ENCODE peak calls at places on chromosomes 1 and 21, in eight cellular contexts. H is esophagus squamous epithelium; U is adrenal gland; N is GM04503; F is cardiac muscle cell; I is stimulated activated CD8-positive, alpha-beta memory T cell treated with anti-CD3 and anti-CD28 coated beads, Interleukin-2, amount 100 ng/mL, for 48 hours; S is NCI-H1694; R is Caki2. X is an unnamed sample.

GRCh38 chr1:47875831-47876586 is 121.2 kb downstream of the TRABD2B start:
- DNase-seq in H (no peak), U (no peak), N (no peak), F (peak), I (no peak), S (no peak), R (peak), X (peak)

GRCh38 chr1:12472798-12473551 is 145.0 kb downstream of the DHRS3 start:
- DNase-seq in H (no peak), U (no peak), N (no peak), F (peak), I (peak), S (no peak), R (no peak), X (no peak)

GRCh38 chr1:180586671-180587155 is 27.9 kb downstream of the OVAAL start:
- DNase-seq in H (no peak), U (peak), N (no peak), F (no peak), I (no peak), S (no peak), R (peak), X (peak)

GRCh38 chr21:45347712-45348477 is 57.1 kb upstream of the COL18A1 start:
- DNase-seq in H (no peak), U (no peak), N (no peak), F (no peak), I (no peak), S (no peak), R (no peak), X (no peak)

GRCh38 chr1:212860713-212861581 is 2.9 kb downstream of the FLVCR1 start:
- DNase-seq in H (no peak), U (no peak), N (no peak), F (peak), I (no peak), S (no peak), R (no peak), X (no peak)

GRCh38 chr1:53145051-53145600 is 2.7 kb upstream of the SLC1A7 start:
- DNase-seq in H (no peak), U (no peak), N (no peak), F (no peak), I (no peak), S (no peak), R (no peak), X (no peak)

GRCh38 chr1:22320703-22321344 is 130.8 kb upstream of the ZBTB40 start:
- DNase-seq in H (no peak), U (no peak), N (no peak), F (no peak), I (no peak), S (no peak), R (no peak), X (no peak)

GRCh38 chr1:10965621-10966226 is 46.7 kb upstream of the TARDBP start:
- DNase-seq in H (no peak), U (peak), N (no peak), F (no peak), I (peak), S (no peak), R (no peak), X (no peak)

GRCh38 chr1:29513357-29513756 is 277.0 kb downstream of the PTPRU start:
- DNase-seq in H (no peak), U (peak), N (peak), F (peak), I (no peak), S (peak), R (peak), X (peak)

GRCh38 chr1:156406229-156406628 is 37.2 kb downstream of the RHBG start:
- DNase-seq in H (no peak), U (no peak), N (no peak), F (no peak), I (no peak), S (peak), R (no peak), X (no peak)

GRCh38 chr1:18886003-18886335 is 16.4 kb downstream of the ALDH4A1 start:
- DNase-seq in H (no peak), U (peak), N (peak), F (no peak), I (no peak), S (no peak), R (no peak), X (peak)

GRCh38 chr1:172779501-172779900 is 120.6 kb downstream of the FASLG start:
- DNase-seq in H (no peak), U (no peak), N (no peak), F (no peak), I (no peak), S (no peak), R (no peak), X (no peak)

GRCh38 chr1:75482951-75483350 is 128.0 kb downstream of the SLC44A5 start:
- DNase-seq in H (no peak), U (no peak), N (no peak), F (no peak), I (no peak), S (no peak), R (no peak), X (no peak)

X was measured in kidney epithelial cell.